ENCODE peak calls at places on chromosome 20, in five cellular contexts. W is sigmoid colon, P is upper lobe of left lung, T is HepG2, Z is suprapubic skin. Q is an unnamed sample.

GRCh38 chr20:45347297-45347935 is 808 bp downstream of the SDC4 start:
- DNase-seq in Z (no peak), P (no peak), W (peak; percentile 80), T (no peak), Q (peak; percentile 36)

GRCh38 chr20:19807901-19808300 is 49.8 kb downstream of the RIN2 start:
- DNase-seq in W (peak; percentile 24), Z (no peak), T (no peak), P (no peak), Q (no peak)

GRCh38 chr20:11210611-11211010 is 536.8 kb upstream of the JAG1 start:
- DNase-seq in Z (no peak), T (no peak), P (no peak), W (no peak), Q (no peak)

GRCh38 chr20:9332783-9333482 is 181.5 kb upstream of the LAMP5 start:
- DNase-seq in P (no peak), W (no peak), T (no peak), Z (no peak), Q (no peak)

GRCh38 chr20:12627485-12627884 is 381.3 kb upstream of the SPTLC3 start:
- DNase-seq in W (no peak), T (no peak), P (no peak), Z (no peak), Q (no peak)

GRCh38 chr20:48156951-48157700 is 371.8 kb upstream of the SULF2 start:
- DNase-seq in T (no peak), W (no peak), Z (no peak), P (no peak), Q (no peak)

GRCh38 chr20:36374995-36375394 is 68.9 kb downstream of the DLGAP4 start:
- DNase-seq in T (no peak), W (no peak), Z (no peak), P (no peak), Q (no peak)

GRCh38 chr20:21826946-21827345 is 121.5 kb downstream of the PAX1 start:
- DNase-seq in P (no peak), W (no peak), Z (no peak), T (peak; percentile 34), Q (no peak)

GRCh38 chr20:34562643-34563042 is 4.1 kb downstream of the MAP1LC3A start:
- DNase-seq in P (no peak), Z (no peak), T (peak; percentile 31), W (no peak), Q (no peak)

GRCh38 chr20:19943021-19943659 is 74.0 kb upstream of the NAA20 start:
- DNase-seq in T (no peak), Z (no peak), W (no peak), P (no peak), Q (peak; percentile 58)

GRCh38 chr20:19137641-19138040 is 74.8 kb upstream of the SLC24A3 start:
- DNase-seq in W (no peak), Z (no peak), T (no peak), P (no peak), Q (no peak)

GRCh38 chr20:33472868-33473267 is 17.0 kb upstream of the CBFA2T2 start:
- DNase-seq in W (no peak), T (no peak), P (no peak), Z (no peak), Q (no peak)

GRCh38 chr20:33475381-33476160 is 14.3 kb upstream of the CBFA2T2 start:
- DNase-seq in T (no peak), Z (no peak), P (no peak), W (no peak), Q (no peak)

GRCh38 chr20:33474097-33474846 is 15.6 kb upstream of the CBFA2T2 start:
- DNase-seq in P (no peak), Z (no peak), T (peak; percentile 71), W (no peak), Q (no peak)

GRCh38 chr20:33477386-33478234 is 12.3 kb upstream of the CBFA2T2 start:
- DNase-seq in W (no peak), T (no peak), Z (no peak), P (no peak), Q (peak; percentile 71)

DNA sequence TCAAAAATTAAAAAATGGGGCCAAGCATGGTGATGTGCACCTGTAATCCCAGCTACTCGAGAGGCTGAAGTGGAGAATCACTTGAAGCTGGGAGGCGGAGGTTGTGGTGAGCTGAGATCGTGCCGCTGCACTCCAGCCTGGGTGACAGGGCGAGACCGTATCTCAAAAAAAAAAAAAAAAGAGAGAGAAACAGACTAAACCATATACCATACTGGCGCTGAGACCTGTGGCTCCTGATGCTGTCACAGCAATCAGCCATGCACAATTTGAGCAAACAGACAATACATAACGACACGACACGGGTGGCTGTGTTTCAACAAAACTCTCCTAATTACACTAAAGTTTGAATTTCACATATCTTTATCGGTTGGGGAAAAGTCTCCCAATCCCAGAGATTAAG is 14.9 kb upstream of the CBFA2T2 start:
- DNase-seq in P (no peak), T (no peak), Z (no peak), W (no peak), Q (no peak)
- TF ChIP-seq POLR2A in P (no peak), T (no peak), Z (no peak), W (no peak), Q (no peak)

GRCh38 chr20:23161968-23162696 is 76.0 kb upstream of the CD93 start:
- DNase-seq in W (peak; percentile 90), T (peak; percentile 73), P (peak; percentile 98), Z (peak; percentile 93), Q (peak; percentile 94)

GRCh38 chr20:23159923-23160445 is 73.9 kb upstream of the CD93 start:
- DNase-seq in T (no peak), W (no peak), P (no peak), Z (no peak), Q (no peak)

GRCh38 chr20:23160536-23161243 is 74.6 kb upstream of the CD93 start:
- DNase-seq in W (no peak), Z (no peak), T (no peak), P (no peak), Q (peak; percentile 19)

GRCh38 chr20:23162887-23163286 is 76.8 kb upstream of the CD93 start:
- DNase-seq in P (no peak), Z (no peak), W (peak; percentile 60), T (no peak), Q (no peak)

GRCh38 chr20:23161244-23161875 is 75.2 kb upstream of the CD93 start:
- DNase-seq in W (peak; percentile 62), P (peak; percentile 65), T (no peak), Z (no peak), Q (no peak)
- TF ChIP-seq EP300 in W (no peak), P (no peak), T (no peak), Z (no peak), Q (no peak)

GRCh38 chr20:50054626-50055511 is 58.1 kb downstream of the UBE2V1 start:
- DNase-seq in W (no peak), P (no peak), Z (no peak), T (peak; percentile 67), Q (peak; percentile 37)
- TF ChIP-seq POLR2AphosphoS5 in W (no peak), P (no peak), Z (no peak), T (no peak), Q (no peak)

DNA sequence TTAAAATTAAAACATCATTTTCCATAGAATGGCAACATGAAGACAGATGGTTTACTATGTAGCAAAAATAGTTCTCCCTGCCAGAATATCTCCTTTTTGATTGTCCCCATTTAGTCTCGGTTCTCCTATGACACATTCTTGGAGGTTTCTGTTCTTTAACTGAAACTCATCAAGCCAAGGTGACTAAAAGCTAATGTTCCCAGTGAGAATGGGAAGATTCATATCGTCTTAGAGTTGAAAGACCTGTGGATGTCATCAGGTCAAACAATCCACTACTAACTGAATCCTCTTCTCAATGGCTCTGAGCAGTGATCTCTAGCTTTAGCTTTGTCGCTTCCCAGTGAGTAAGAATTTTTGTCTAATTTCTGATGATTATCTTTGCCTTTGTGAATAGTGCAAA is 1.3 kb upstream of the DOK5 start:
- DNase-seq in W (no peak), T (no peak), Z (no peak), P (no peak), Q (no peak)
- TF ChIP-seq POLR2A in W (no peak), T (no peak), Z (no peak), P (no peak), Q (no peak)

DNA sequence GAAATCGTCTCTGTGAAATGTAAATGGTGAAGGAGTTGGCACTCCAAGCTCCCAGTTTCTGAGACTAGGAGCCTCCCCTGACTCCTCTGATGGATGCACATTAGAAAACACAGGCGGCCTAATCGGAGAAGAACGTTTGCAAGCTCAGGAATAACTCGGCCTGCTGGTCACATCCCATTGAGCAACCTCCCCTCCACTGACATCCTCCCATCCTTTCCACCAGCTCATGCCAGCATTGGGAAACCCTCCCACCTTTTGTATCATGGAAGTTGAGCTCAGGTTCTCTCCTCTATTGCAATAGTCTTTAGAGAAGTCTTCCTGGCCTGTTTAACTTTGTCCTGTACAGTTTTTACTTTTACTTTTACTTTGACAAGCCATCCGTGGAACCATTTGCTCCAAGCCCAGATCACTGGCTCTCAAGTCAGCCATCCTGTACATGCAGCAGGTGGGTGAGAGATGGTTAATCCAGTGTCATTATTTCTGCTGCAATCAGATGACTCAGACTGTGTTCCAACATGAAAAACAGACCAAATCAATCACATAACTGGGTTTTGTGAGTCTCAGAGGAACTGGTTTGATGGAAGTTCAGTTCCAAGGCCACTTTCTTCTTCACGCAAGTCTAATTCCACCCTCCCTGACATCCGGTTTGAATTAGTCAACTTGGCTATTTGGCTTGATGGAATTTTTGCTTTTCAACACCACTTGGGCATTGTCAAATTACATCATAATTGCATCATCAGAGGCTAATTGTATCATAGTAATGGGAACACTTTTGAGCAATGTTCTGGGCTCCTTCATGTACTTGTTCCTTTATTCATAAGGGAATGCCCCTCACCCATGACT is 619.4 kb upstream of the CDH4 start:
- DNase-seq in W (no peak), T (no peak), Z (no peak), P (no peak), Q (no peak)
- TF ChIP-seq EP300 in W (no peak), T (no peak), Z (no peak), P (no peak), Q (no peak)

GRCh38 chr20:50304883-50305635 is 114.4 kb downstream of the CEBPB start:
- DNase-seq in P (peak; percentile 62), Z (peak; percentile 96), T (peak; percentile 92), W (peak; percentile 100), Q (peak; percentile 61)
- TF ChIP-seq POLR2AphosphoS5 in P (peak; percentile 74), Z (no peak), T (peak; percentile 85), W (peak; percentile 91), Q (peak; percentile 100)

DNA sequence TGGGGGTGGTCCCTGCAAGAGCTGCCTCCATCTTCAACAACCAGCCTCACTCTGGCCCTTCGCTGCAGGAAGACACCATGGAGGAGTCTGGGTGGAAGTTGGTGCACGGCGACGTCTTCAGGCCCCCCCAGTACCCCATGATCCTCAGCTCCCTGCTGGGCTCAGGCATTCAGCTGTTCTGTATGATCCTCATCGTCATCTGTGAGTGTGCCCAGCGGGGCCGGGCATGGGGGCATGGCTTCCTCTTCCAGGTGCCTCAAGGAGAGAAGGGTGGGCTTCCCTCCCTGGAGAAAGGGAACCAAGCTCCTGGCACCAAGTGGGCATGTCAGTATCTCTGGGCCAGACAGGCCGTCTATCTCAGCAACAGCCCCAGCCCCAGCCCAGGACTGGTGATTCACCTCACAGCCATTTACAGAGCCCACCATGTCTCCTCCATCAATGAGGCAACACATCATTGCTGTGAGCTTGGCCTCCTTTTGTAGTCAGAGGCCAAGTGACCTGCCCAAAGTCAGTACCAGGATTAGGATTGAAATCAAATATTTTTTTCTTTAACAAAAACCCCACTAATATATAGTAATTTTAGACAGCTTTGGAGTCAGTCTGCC is 40.2 kb downstream of the TM9SF4 start:
- DNase-seq in Z (no peak), P (no peak), W (peak; percentile 46), T (no peak), Q (no peak)
- TF ChIP-seq POLR2A in Z (no peak), P (no peak), W (no peak), T (no peak), Q (no peak)

Q was measured in stomach.